ENCODE peak calls at places on chromosomes 2 and 18, in ten cellular contexts. R is activated CD4-positive, alpha-beta T cell treated with anti-CD3 and anti-CD28 coated beads, Interleukin-2, amount 10 ng/mL, durations not matched to agents 24 days and 14 days; L is AML-193; Z is globus pallidus; B is activated CD8-positive, alpha-beta memory T cell treated with anti-CD3 and anti-CD28 coated beads for 4 hours; E is cardiac muscle cell; Y is T1000; X is NCI-H2171; U is memory B cell; M is cardiac fibroblast. K is an unnamed sample.
A peak's percentile ranks its signal among the peaks of the same experiment; 100 is the strongest.

GRCh38 chr2:160751021-160751420 is 257.4 kb upstream of the RBMS1 start:
- DNase-seq in R (no peak), L (no peak), Z (no peak), B (no peak), E (no peak), Y (no peak), X (no peak), U (no peak), M (peak; percentile 68), K (no peak)

GRCh38 chr18:22106536-22107292 is 62.7 kb upstream of the GATA6 start:
- DNase-seq in R (no peak), L (no peak), Z (no peak), B (no peak), E (no peak), Y (no peak), X (no peak), U (no peak), M (no peak), K (no peak)

GRCh38 chr2:148645925-148646559 is 1.5 kb downstream of the EPC2 start:
- DNase-seq in R (peak; percentile 91), L (peak; percentile 95), Z (peak; percentile 60), B (peak; percentile 49), E (peak; percentile 60), Y (peak; percentile 18), X (peak; percentile 50), U (peak; percentile 65), M (peak; percentile 92), K (no peak)

GRCh38 chr2:99448556-99448955 is 41.3 kb downstream of the REV1 start:
- DNase-seq in R (no peak), L (no peak), Z (no peak), B (no peak), E (no peak), Y (no peak), X (no peak), U (no peak), M (peak; percentile 74), K (no peak)

GRCh38 chr2:124763611-124764010 is 738.5 kb downstream of the CNTNAP5 start:
- DNase-seq in R (no peak), L (no peak), Z (peak; percentile 41), B (no peak), E (no peak), Y (no peak), X (no peak), U (no peak), M (no peak), K (no peak)

GRCh38 chr2:135662088-135662487 is 79.6 kb upstream of the UBXN4 start:
- DNase-seq in R (no peak), L (no peak), Z (no peak), B (no peak), E (no peak), Y (no peak), X (no peak), U (no peak), M (peak; percentile 13), K (no peak)

GRCh38 chr2:238633426-238634328 is 206.9 kb downstream of the ASB1 start:
- DNase-seq in R (no peak), L (no peak), Z (no peak), B (no peak), E (no peak), Y (no peak), X (no peak), U (no peak), M (no peak), K (no peak)

GRCh38 chr2:74910245-74910644 is 48.2 kb upstream of the POLE4 start:
- DNase-seq in R (no peak), L (no peak), Z (no peak), B (no peak), E (no peak), Y (no peak), X (no peak), U (no peak), M (no peak), K (no peak)

GRCh38 chr2:190119257-190119656 is 56.7 kb upstream of the MSTN start:
- DNase-seq in R (peak; percentile 62), L (no peak), Z (peak; percentile 52), B (no peak), E (peak; percentile 34), Y (no peak), X (no peak), U (peak; percentile 4), M (no peak), K (no peak)

GRCh38 chr2:241730679-241731293 is 3.6 kb upstream of the D2HGDH start:
- DNase-seq in R (no peak), L (no peak), Z (no peak), B (no peak), E (no peak), Y (no peak), X (no peak), U (no peak), M (no peak), K (no peak)

GRCh38 chr2:232699110-232699509 is 2.0 kb downstream of the GIGYF2 start:
- DNase-seq in R (no peak), L (no peak), Z (no peak), B (no peak), E (no peak), Y (no peak), X (no peak), U (no peak), M (no peak), K (no peak)

GRCh38 chr2:19351914-19352697 is 6.3 kb downstream of the OSR1 start:
- DNase-seq in R (peak; percentile 63), L (no peak), Z (no peak), B (no peak), E (no peak), Y (no peak), X (no peak), U (no peak), M (no peak), K (peak; percentile 84)

GRCh38 chr2:126907671-126908070 is 9.0 kb downstream of the TEX51 start:
- DNase-seq in R (no peak), L (no peak), Z (no peak), B (no peak), E (no peak), Y (no peak), X (no peak), U (no peak), M (no peak), K (peak; percentile 78)

GRCh38 chr18:57771183-57771582 is 31.9 kb downstream of the ATP8B1 start:
- DNase-seq in R (no peak), L (peak; percentile 44), Z (no peak), B (no peak), E (no peak), Y (no peak), X (no peak), U (no peak), M (no peak), K (no peak)

K was measured in esophagus muscularis mucosa.